ENCODE peak calls at places on chromosomes 2 and 18, in six cellular contexts. T is fibroblast of lung, K is right atrium auricular region, I is endodermal cell, V is heart left ventricle, U is tibial artery. N is an unnamed sample.

GRCh38 chr2:38265461-38265860 is 111.6 kb downstream of the ATL2 start:
- DNase-seq in T (no peak), K (no peak), I (no peak), V (no peak), U (no peak), N (no peak)

GRCh38 chr18:75438891-75439290 is 11.4 kb upstream of the SMIM21 start:
- DNase-seq in T (peak), K (no peak), I (no peak), V (no peak), U (no peak), N (no peak)

GRCh38 chr2:43210125-43210466 is 16.3 kb downstream of the ZFP36L2 start:
- DNase-seq in T (no peak), K (no peak), I (no peak), V (no peak), U (no peak), N (no peak)

GRCh38 chr2:127320586-127321275 is 26.8 kb upstream of the ERCC3 start:
- DNase-seq in T (no peak), K (no peak), I (no peak), V (no peak), U (no peak), N (no peak)

GRCh38 chr2:13968811-13969210 is 663.7 kb upstream of the LRATD1 start:
- DNase-seq in T (no peak), K (no peak), I (no peak), V (no peak), U (no peak), N (no peak)

GRCh38 chr18:8536922-8537321 is 72.3 kb upstream of the RAB12 start:
- DNase-seq in T (no peak), K (no peak), I (no peak), V (no peak), U (no peak), N (no peak)

GRCh38 chr2:3242747-3243369 is 134.8 kb downstream of the EIPR1 start:
- DNase-seq in T (no peak), K (no peak), I (peak), V (no peak), U (no peak), N (no peak)

GRCh38 chr2:98086491-98087446 is at the start of gene VWA3B:
- DNase-seq in T (peak), K (no peak), I (peak), V (peak), U (peak), N (peak)

GRCh38 chr2:99680946-99681345 is 191.1 kb upstream of the REV1 start:
- DNase-seq in T (peak), K (peak), I (no peak), V (no peak), U (no peak), N (no peak)

GRCh38 chr2:101380376-101380775 is 6.9 kb downstream of the CREG2 start:
- DNase-seq in T (peak), K (peak), I (no peak), V (peak), U (peak), N (peak)

GRCh38 chr2:142930835-142931398 is 53.5 kb downstream of the KYNU start:
- DNase-seq in T (no peak), K (no peak), I (no peak), V (no peak), U (no peak), N (no peak)

GRCh38 chr18:42028232-42028832 is 73.3 kb downstream of the PIK3C3 start:
- DNase-seq in T (peak), K (no peak), I (peak), V (no peak), U (no peak), N (peak)

DNA sequence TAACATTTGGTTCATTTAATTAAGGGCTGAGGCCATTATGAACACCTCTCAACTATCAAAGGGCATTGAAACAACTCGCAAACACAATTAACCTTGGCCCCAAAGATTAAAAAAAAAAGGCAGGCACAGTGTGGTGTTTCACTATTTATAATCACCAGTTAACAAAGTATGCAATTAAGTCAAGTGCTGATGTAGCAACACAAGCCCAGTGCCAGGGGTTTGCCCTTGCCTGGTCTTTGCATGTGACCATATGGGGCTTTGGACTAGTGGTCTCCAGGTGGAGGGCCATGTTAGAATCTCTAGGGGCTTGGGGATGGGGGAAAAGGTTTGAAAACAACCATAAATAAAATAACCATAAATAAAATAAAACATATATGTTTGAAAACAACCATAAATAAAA is 297.7 kb upstream of the SKOR2 start:
- DNase-seq in T (no peak), K (no peak), I (no peak), V (no peak), U (no peak), N (no peak)
- H3K27ac ChIP-seq in T (no peak), K (no peak), I (no peak), V (no peak), U (no peak), N (no peak)

DNA sequence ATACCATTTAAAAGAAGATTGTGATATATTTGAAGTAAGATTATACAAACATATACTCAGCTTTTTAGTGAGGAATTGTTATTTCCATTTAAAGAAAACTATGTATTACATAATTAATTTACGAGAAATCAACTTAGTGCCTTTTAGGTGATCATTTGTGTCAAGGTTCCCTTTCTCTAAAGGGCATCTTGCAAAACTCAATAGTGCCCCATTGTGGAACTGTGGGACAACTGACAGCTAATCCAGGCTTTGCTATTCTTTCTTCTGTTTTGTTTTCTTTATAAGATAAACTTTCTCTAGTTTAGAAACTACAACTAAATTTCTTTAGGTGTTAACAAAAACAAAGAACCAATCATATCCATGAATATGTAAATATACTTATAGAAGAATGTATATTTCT is 24.3 kb upstream of the VIT start:
- DNase-seq in T (peak), K (no peak), I (no peak), V (no peak), U (no peak), N (peak)
- TF ChIP-seq CTCF in T (peak), K (peak), I (peak), V (peak), U (peak), N (peak)

DNA sequence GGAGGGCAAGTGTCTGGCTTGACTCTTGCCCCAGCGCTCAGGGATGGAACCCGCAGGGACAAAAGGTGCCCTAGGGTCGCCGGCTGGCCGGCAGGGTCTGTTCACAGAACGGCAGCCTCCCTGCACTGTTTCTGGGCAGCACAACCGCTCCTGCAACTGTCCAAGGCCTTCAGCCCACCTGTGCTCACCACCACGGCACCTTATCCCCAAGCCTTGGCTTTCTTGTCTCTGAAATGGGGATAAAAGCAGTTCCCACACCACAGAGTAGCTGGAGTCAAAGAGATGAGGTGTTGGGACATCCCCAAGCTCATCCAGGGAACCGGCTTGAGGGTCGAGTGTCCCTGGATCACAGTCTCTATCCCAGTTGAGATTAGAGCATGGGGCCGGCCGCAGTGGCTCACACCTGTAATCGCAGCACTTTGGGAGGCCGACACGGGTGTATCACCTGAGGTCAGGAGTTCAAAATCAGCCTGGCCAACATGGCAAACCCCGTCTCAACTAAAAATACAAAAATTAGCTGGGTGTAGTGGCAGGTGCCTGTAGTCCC is 4.7 kb downstream of the SNORC start:
- DNase-seq in T (no peak), K (no peak), I (no peak), V (no peak), U (peak), N (no peak)
- H3K27ac ChIP-seq in T (no peak), K (no peak), I (no peak), V (no peak), U (no peak), N (peak)

DNA sequence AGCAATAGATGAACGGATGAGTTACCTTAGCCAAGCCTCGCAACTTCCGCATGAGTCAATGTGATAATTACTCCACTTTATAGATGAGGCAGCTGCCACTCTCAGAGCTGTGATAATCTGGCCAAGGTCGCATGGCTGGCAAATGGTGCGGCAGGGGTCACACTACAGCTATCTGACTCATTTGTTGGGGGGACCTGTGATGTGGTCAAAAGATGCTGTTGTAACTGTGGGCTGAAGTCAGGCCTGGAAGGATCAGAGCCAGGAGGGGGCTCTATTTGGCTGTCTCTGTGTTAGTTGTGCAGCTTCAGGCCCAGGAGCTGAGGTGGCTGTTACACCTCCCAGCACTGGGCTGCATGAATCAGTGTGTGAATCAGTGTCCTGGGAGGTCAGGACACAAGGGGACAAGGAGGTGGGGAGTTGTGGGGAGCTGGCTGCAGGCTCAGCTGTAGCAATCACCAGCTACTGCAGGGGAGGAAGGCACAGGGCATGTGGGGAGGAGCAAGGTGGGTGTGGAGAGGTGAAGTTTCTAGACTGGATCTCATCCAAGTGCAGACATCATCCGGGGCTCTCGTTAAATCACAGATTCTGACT is 33.1 kb downstream of the NGEF start:
- DNase-seq in T (peak), K (no peak), I (peak), V (no peak), U (peak), N (peak)
- TF ChIP-seq CTCF in T (peak), K (no peak), I (no peak), V (no peak), U (no peak), N (no peak)

GRCh38 chr2:113208995-113209868 is 35.5 kb downstream of the PSD4 start:
- DNase-seq in T (peak), K (no peak), I (no peak), V (no peak), U (peak), N (no peak)
- H3K27ac ChIP-seq in T (no peak), K (no peak), I (no peak), V (no peak), U (no peak), N (peak)

DNA sequence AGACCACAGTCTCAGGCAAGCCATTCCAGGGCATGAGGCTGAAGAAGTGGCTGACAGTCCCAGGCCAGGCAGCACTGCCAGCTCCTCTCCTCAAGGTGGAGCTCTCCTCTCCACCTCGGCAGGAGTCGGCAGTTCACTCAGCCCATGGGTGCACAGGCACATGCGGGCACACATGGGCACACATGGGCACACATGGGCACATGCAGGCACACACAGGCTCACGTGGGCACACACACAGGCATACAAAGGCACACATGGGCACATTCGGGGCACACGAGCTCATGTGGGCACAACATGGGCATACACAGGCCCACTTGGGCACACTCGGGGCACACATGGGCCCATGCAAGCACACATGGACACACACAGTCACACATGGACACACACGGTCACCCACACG is 65.3 kb upstream of the TAF1B start:
- DNase-seq in T (no peak), K (no peak), I (peak), V (peak), U (peak), N (no peak)
- TF ChIP-seq CTCF in T (peak), K (peak), I (peak), V (peak), U (no peak), N (no peak)

GRCh38 chr2:30582521-30582920 is 135.5 kb downstream of the LCLAT1 start:
- DNase-seq in T (no peak), K (no peak), I (no peak), V (no peak), U (no peak), N (no peak)
- H3K27ac ChIP-seq in T (no peak), K (no peak), I (no peak), V (peak), U (peak), N (no peak)

GRCh38 chr2:208549546-208550158 is 143.1 kb downstream of the PTH2R start:
- DNase-seq in T (no peak), K (no peak), I (no peak), V (no peak), U (no peak), N (no peak)

GRCh38 chr2:208545398-208546042 is 138.9 kb downstream of the PTH2R start:
- DNase-seq in T (no peak), K (no peak), I (peak), V (no peak), U (no peak), N (no peak)

GRCh38 chr2:208546860-208547650 is 140.5 kb downstream of the PTH2R start:
- DNase-seq in T (no peak), K (no peak), I (no peak), V (no peak), U (no peak), N (no peak)

GRCh38 chr2:208548689-208549088 is 142.1 kb downstream of the PTH2R start:
- DNase-seq in T (no peak), K (no peak), I (no peak), V (no peak), U (no peak), N (no peak)

DNA sequence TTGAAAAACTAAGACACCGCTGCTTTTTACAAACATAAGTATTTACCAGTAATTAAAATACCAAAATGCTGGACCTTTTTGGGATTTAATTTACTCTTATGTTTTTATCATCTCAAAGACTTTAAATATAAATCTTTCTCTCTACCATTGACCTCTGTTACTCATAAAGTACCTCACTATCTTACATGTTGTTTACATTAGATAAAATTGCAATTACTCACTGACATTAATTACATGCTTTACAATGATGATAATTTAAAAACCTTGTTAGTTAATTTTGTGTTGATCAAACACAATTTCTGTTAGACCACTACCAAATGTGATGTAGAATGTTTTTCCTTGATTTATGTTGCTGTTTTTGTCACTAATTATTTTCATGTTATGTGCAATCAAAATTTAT is 139.5 kb downstream of the PTH2R start:
- DNase-seq in T (no peak), K (no peak), I (no peak), V (no peak), U (no peak), N (no peak)
- TF ChIP-seq CTCF in T (no peak), K (no peak), I (no peak), V (no peak), U (no peak), N (no peak)

N was measured in RWPE1.